ENCODE peak calls at places on chromosome 1, in seven cellular contexts. One of them, this sample, is unnamed. For H3K9me3, the result is how much of the 10 kb centered on the place peaks cover.

GRCh38 chr1:173506437-173506836 is 29.3 kb downstream of the PRDX6 start:
- DNase-seq in CD4-positive, CD25-positive, alpha-beta regulatory T cell: no peak
- DNase-seq in gastrocnemius medialis: no peak
- DNase-seq in right lobe of liver: peak
- DNase-seq in psoas muscle: no peak
- DNase-seq in GM23248: no peak
- DNase-seq in tibial nerve: no peak
- DNase-seq in this sample: no peak

GRCh38 chr1:101240041-101240430 is 3.2 kb downstream of the S1PR1 start:
- DNase-seq in CD4-positive, CD25-positive, alpha-beta regulatory T cell: no peak
- DNase-seq in gastrocnemius medialis: no peak
- DNase-seq in right lobe of liver: no peak
- DNase-seq in psoas muscle: peak
- DNase-seq in GM23248: no peak
- DNase-seq in tibial nerve: no peak
- DNase-seq in this sample: no peak

GRCh38 chr1:45353685-45354084 is 13.4 kb upstream of the MUTYH start:
- DNase-seq in CD4-positive, CD25-positive, alpha-beta regulatory T cell: no peak
- DNase-seq in gastrocnemius medialis: peak
- DNase-seq in right lobe of liver: no peak
- DNase-seq in psoas muscle: no peak
- DNase-seq in GM23248: no peak
- DNase-seq in tibial nerve: no peak
- DNase-seq in this sample: no peak

GRCh38 chr1:89995595-89996397 is 886 bp downstream of the ZNF326 start:
- DNase-seq in CD4-positive, CD25-positive, alpha-beta regulatory T cell: no peak
- DNase-seq in gastrocnemius medialis: peak
- DNase-seq in right lobe of liver: no peak
- DNase-seq in psoas muscle: no peak
- DNase-seq in GM23248: peak
- DNase-seq in tibial nerve: no peak
- DNase-seq in this sample: no peak

GRCh38 chr1:205179842-205180241 is 31.7 kb downstream of the DSTYK start:
- DNase-seq in CD4-positive, CD25-positive, alpha-beta regulatory T cell: no peak
- DNase-seq in gastrocnemius medialis: no peak
- DNase-seq in right lobe of liver: no peak
- DNase-seq in psoas muscle: no peak
- DNase-seq in GM23248: peak
- DNase-seq in tibial nerve: no peak
- DNase-seq in this sample: no peak

GRCh38 chr1:201750934-201751333 is 78.0 kb upstream of the IPO9 start:
- DNase-seq in CD4-positive, CD25-positive, alpha-beta regulatory T cell: no peak
- DNase-seq in gastrocnemius medialis: no peak
- DNase-seq in right lobe of liver: no peak
- DNase-seq in psoas muscle: no peak
- DNase-seq in GM23248: peak
- DNase-seq in tibial nerve: no peak
- DNase-seq in this sample: no peak

GRCh38 chr1:201759194-201759814 is 69.7 kb upstream of the IPO9 start:
- DNase-seq in CD4-positive, CD25-positive, alpha-beta regulatory T cell: no peak
- DNase-seq in gastrocnemius medialis: no peak
- DNase-seq in right lobe of liver: no peak
- DNase-seq in psoas muscle: no peak
- DNase-seq in GM23248: peak
- DNase-seq in tibial nerve: no peak
- DNase-seq in this sample: no peak

GRCh38 chr1:157798211-157798610 is 21.3 kb upstream of the FCRL2 start:
- DNase-seq in CD4-positive, CD25-positive, alpha-beta regulatory T cell: no peak
- DNase-seq in gastrocnemius medialis: no peak
- DNase-seq in right lobe of liver: no peak
- DNase-seq in psoas muscle: no peak
- DNase-seq in GM23248: no peak
- DNase-seq in tibial nerve: no peak
- DNase-seq in this sample: no peak

GRCh38 chr1:89305493-89305892 is 32.8 kb upstream of the GBP5 start:
- DNase-seq in CD4-positive, CD25-positive, alpha-beta regulatory T cell: no peak
- DNase-seq in gastrocnemius medialis: no peak
- DNase-seq in right lobe of liver: no peak
- DNase-seq in psoas muscle: no peak
- DNase-seq in GM23248: no peak
- DNase-seq in tibial nerve: no peak
- DNase-seq in this sample: no peak

DNA sequence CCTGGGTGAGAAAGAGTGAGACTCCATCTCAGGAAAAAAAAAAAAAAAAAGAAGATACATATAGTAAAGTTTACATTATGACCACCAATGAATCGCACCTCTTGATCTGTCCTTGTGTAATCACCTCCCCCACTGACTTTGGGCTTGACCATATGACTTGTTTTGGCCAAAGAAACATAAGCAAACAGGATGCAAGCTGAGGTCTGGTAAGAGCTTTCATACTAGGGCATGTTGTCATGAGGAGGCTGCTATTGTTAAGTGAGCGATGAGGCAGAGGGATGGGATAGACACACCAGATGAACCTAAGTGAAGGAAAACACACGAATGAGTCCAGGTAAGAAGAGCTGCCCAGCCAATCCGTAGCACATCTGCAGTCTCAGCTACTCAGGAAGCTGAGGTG is 10.7 kb downstream of the ENAH start:
- DNase-seq in CD4-positive, CD25-positive, alpha-beta regulatory T cell: no peak
- DNase-seq in gastrocnemius medialis: no peak
- DNase-seq in right lobe of liver: no peak
- DNase-seq in psoas muscle: no peak
- DNase-seq in GM23248: peak
- DNase-seq in tibial nerve: no peak
- DNase-seq in this sample: no peak
- H3K9me3 ChIP-seq in CD4-positive, CD25-positive, alpha-beta regulatory T cell: under half
- H3K9me3 ChIP-seq in gastrocnemius medialis: under half
- H3K9me3 ChIP-seq in right lobe of liver: under half
- H3K9me3 ChIP-seq in psoas muscle: under half
- H3K9me3 ChIP-seq in GM23248: under half
- H3K9me3 ChIP-seq in tibial nerve: under half
- H3K9me3 ChIP-seq in this sample: under half

DNA sequence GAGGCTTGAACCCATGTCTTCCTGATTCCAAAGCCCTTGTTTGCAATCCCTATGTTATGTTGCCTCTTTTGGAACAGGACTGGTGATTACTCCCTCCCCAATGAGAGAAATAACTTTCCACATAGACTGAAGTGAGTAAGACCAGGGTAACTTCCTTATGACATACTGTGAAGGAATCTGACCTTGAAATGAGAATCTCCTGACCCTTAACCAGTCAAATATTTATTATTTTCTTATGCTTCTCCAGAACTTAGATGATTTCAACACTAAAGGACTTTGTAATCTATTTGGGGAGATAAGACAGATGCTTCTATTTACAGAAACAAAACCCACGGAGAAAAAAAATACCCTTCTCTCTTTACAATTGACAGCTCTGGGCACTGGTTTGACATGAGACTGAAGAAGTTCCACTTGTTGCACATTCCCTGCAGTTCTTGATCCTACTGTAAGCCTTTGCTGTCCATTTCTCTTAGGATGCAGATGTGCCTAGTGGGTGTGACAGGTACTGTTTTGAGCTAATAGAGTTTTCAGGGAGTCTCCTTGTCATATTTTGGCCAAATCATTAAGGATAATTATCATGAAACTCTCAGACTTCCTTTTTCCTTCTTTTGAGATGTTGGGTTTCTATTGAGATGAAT is 3.9 kb upstream of the RPTN start:
- DNase-seq in CD4-positive, CD25-positive, alpha-beta regulatory T cell: no peak
- DNase-seq in gastrocnemius medialis: no peak
- DNase-seq in right lobe of liver: no peak
- DNase-seq in psoas muscle: no peak
- DNase-seq in GM23248: peak
- DNase-seq in tibial nerve: no peak
- DNase-seq in this sample: no peak
- H3K9me3 ChIP-seq in CD4-positive, CD25-positive, alpha-beta regulatory T cell: under half
- H3K9me3 ChIP-seq in gastrocnemius medialis: under half
- H3K9me3 ChIP-seq in right lobe of liver: under half
- H3K9me3 ChIP-seq in psoas muscle: under half
- H3K9me3 ChIP-seq in GM23248: under half
- H3K9me3 ChIP-seq in tibial nerve: under half
- H3K9me3 ChIP-seq in this sample: under half

GRCh38 chr1:5709976-5710375 is 282.2 kb downstream of the NPHP4 start:
- DNase-seq in CD4-positive, CD25-positive, alpha-beta regulatory T cell: no peak
- DNase-seq in gastrocnemius medialis: no peak
- DNase-seq in right lobe of liver: no peak
- DNase-seq in psoas muscle: no peak
- DNase-seq in GM23248: no peak
- DNase-seq in tibial nerve: no peak
- DNase-seq in this sample: no peak
- H3K9me3 ChIP-seq in CD4-positive, CD25-positive, alpha-beta regulatory T cell: under half
- H3K9me3 ChIP-seq in gastrocnemius medialis: under half
- H3K9me3 ChIP-seq in right lobe of liver: under half
- H3K9me3 ChIP-seq in psoas muscle: under half
- H3K9me3 ChIP-seq in GM23248: under half
- H3K9me3 ChIP-seq in tibial nerve: under half
- H3K9me3 ChIP-seq in this sample: under half

GRCh38 chr1:227622739-227623475 is 59.6 kb downstream of the ZNF678 start:
- DNase-seq in CD4-positive, CD25-positive, alpha-beta regulatory T cell: no peak
- DNase-seq in gastrocnemius medialis: no peak
- DNase-seq in right lobe of liver: no peak
- DNase-seq in psoas muscle: no peak
- DNase-seq in GM23248: no peak
- DNase-seq in tibial nerve: no peak
- DNase-seq in this sample: no peak

GRCh38 chr1:227621211-227621610 is 57.9 kb downstream of the ZNF678 start:
- DNase-seq in CD4-positive, CD25-positive, alpha-beta regulatory T cell: no peak
- DNase-seq in gastrocnemius medialis: no peak
- DNase-seq in right lobe of liver: no peak
- DNase-seq in psoas muscle: no peak
- DNase-seq in GM23248: peak
- DNase-seq in tibial nerve: no peak
- DNase-seq in this sample: no peak
- H3K9me3 ChIP-seq in CD4-positive, CD25-positive, alpha-beta regulatory T cell: half or more
- H3K9me3 ChIP-seq in gastrocnemius medialis: under half
- H3K9me3 ChIP-seq in right lobe of liver: under half
- H3K9me3 ChIP-seq in psoas muscle: under half
- H3K9me3 ChIP-seq in GM23248: under half
- H3K9me3 ChIP-seq in tibial nerve: half or more
- H3K9me3 ChIP-seq in this sample: under half

GRCh38 chr1:13469343-13469742 is 44.5 kb downstream of the LRRC38 start:
- DNase-seq in CD4-positive, CD25-positive, alpha-beta regulatory T cell: no peak
- DNase-seq in gastrocnemius medialis: no peak
- DNase-seq in right lobe of liver: no peak
- DNase-seq in psoas muscle: peak
- DNase-seq in GM23248: peak
- DNase-seq in tibial nerve: peak
- DNase-seq in this sample: no peak
- H3K9me3 ChIP-seq in CD4-positive, CD25-positive, alpha-beta regulatory T cell: under half
- H3K9me3 ChIP-seq in gastrocnemius medialis: under half
- H3K9me3 ChIP-seq in right lobe of liver: under half
- H3K9me3 ChIP-seq in psoas muscle: under half
- H3K9me3 ChIP-seq in GM23248: under half
- H3K9me3 ChIP-seq in tibial nerve: under half
- H3K9me3 ChIP-seq in this sample: under half

GRCh38 chr1:63276625-63277024 is 45.7 kb upstream of the FOXD3 start:
- DNase-seq in CD4-positive, CD25-positive, alpha-beta regulatory T cell: no peak
- DNase-seq in gastrocnemius medialis: no peak
- DNase-seq in right lobe of liver: no peak
- DNase-seq in psoas muscle: no peak
- DNase-seq in GM23248: no peak
- DNase-seq in tibial nerve: no peak
- DNase-seq in this sample: no peak
- H3K9me3 ChIP-seq in CD4-positive, CD25-positive, alpha-beta regulatory T cell: under half
- H3K9me3 ChIP-seq in gastrocnemius medialis: under half
- H3K9me3 ChIP-seq in right lobe of liver: under half
- H3K9me3 ChIP-seq in psoas muscle: under half
- H3K9me3 ChIP-seq in GM23248: under half
- H3K9me3 ChIP-seq in tibial nerve: under half
- H3K9me3 ChIP-seq in this sample: under half

DNA sequence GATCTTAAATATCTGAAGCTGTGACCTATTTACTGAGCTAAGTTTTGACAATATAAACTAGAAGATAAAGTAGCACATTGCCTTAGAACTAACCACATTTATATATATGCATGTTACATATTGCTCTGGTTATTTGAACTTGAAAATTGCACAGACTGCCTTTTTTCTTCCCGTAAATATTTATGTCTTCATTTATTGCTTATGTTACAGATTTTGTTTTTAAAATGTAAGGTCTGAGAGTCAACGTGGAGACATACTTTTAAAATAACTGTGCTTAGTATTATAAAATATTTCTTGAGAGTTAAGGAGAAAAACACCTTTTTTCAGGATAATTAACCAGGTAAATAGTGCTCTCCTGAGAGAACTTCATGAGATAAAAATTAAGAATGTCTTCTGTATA is 3.1 kb downstream of the RPS6KC1 start:
- DNase-seq in CD4-positive, CD25-positive, alpha-beta regulatory T cell: no peak
- DNase-seq in gastrocnemius medialis: no peak
- DNase-seq in right lobe of liver: no peak
- DNase-seq in psoas muscle: no peak
- DNase-seq in GM23248: no peak
- DNase-seq in tibial nerve: no peak
- DNase-seq in this sample: no peak
- H3K9me3 ChIP-seq in CD4-positive, CD25-positive, alpha-beta regulatory T cell: under half
- H3K9me3 ChIP-seq in gastrocnemius medialis: under half
- H3K9me3 ChIP-seq in right lobe of liver: under half
- H3K9me3 ChIP-seq in psoas muscle: under half
- H3K9me3 ChIP-seq in GM23248: under half
- H3K9me3 ChIP-seq in tibial nerve: under half
- H3K9me3 ChIP-seq in this sample: under half

This sample was measured in T-helper 17 cell.